ENCODE peak calls at places on chromosomes 7 and 10, in ten cellular contexts. Q, L, X, Z, U, J, W, B, V and D are unnamed samples. For H3K4me1 and H3K36me3, the result is how much of the 10 kb centered on the place peaks cover.

GRCh38 chr7:137977173-137977572 is 24.7 kb downstream of the CREB3L2 start:
- DNase-seq in V (no peak), Q (no peak), X (no peak), W (no peak), L (no peak), B (no peak), J (no peak), Z (no peak), U (no peak), D (no peak)

GRCh38 chr7:151754142-151754590 is 122.7 kb downstream of the PRKAG2 start:
- DNase-seq in J (peak), X (peak), B (no peak), V (peak), W (peak), L (peak), Z (peak), U (peak), Q (peak), D (peak)

GRCh38 chr7:152902870-152903860 is 143.6 kb downstream of the ACTR3B start:
- DNase-seq in B (peak), Q (no peak), W (no peak), V (no peak), Z (no peak), J (no peak), X (no peak), U (no peak), L (no peak), D (no peak)

GRCh38 chr10:20627085-20627484 is 270.0 kb downstream of the NEBL start:
- DNase-seq in L (no peak), J (no peak), Z (no peak), V (no peak), X (no peak), B (no peak), U (no peak), Q (no peak), W (no peak), D (no peak)

GRCh38 chr10:100745882-100746412 is 565 bp downstream of the PAX2 start:
- DNase-seq in V (no peak), J (no peak), U (no peak), B (no peak), Z (no peak), W (no peak), X (no peak), Q (no peak), L (no peak), D (no peak)

GRCh38 chr7:91571601-91572000 is 307.4 kb downstream of the FZD1 start:
- DNase-seq in Q (no peak), U (no peak), J (no peak), Z (no peak), B (no peak), L (no peak), W (no peak), V (no peak), X (no peak), D (no peak)

GRCh38 chr10:51867956-51868355 is 168.6 kb upstream of the CSTF2T start:
- DNase-seq in L (no peak), V (no peak), Q (peak), W (no peak), X (peak), Z (no peak), U (no peak), J (no peak), B (no peak), D (no peak)

GRCh38 chr7:151411551-151411950 is 1.7 kb upstream of the WDR86 start:
- DNase-seq in U (no peak), X (no peak), L (no peak), Z (no peak), W (no peak), J (peak), V (no peak), B (no peak), Q (no peak), D (no peak)

GRCh38 chr7:13099197-13099795 is 411.9 kb downstream of the ARL4A start:
- DNase-seq in X (peak), L (no peak), V (no peak), W (no peak), Z (no peak), B (no peak), U (no peak), Q (no peak), J (no peak), D (peak)

GRCh38 chr10:75406158-75407065 is 4.8 kb upstream of the ZNF503 start:
- DNase-seq in U (no peak), J (peak), B (no peak), W (no peak), X (peak), Z (no peak), V (no peak), Q (no peak), L (no peak), D (no peak)

GRCh38 chr10:75404023-75404334 is 2.4 kb upstream of the ZNF503 start:
- DNase-seq in W (no peak), X (no peak), Z (no peak), U (no peak), Q (no peak), J (no peak), V (no peak), B (no peak), L (no peak), D (no peak)

GRCh38 chr10:75404335-75405200 is 3.0 kb upstream of the ZNF503 start:
- DNase-seq in B (peak), J (peak), W (peak), U (peak), L (peak), V (peak), Z (peak), X (peak), Q (no peak), D (no peak)

GRCh38 chr10:75407296-75407715 is 5.7 kb upstream of the ZNF503 start:
- DNase-seq in Q (no peak), V (no peak), Z (no peak), J (peak), U (no peak), X (peak), B (no peak), L (no peak), W (no peak), D (no peak)

GRCh38 chr10:75405201-75406143 is 3.9 kb upstream of the ZNF503 start:
- DNase-seq in L (peak), U (no peak), B (no peak), V (peak), Z (no peak), X (peak), W (no peak), Q (no peak), J (peak), D (peak)
- H3K4me3 ChIP-seq in L (peak), U (no peak), B (peak), V (peak), Z (no peak), X (peak), W (no peak), Q (peak), J (peak), D (no peak)

GRCh38 chr7:104955276-104955675 is 58.7 kb upstream of the KMT2E start:
- DNase-seq in B (no peak), Z (no peak), Q (no peak), V (no peak), W (no peak), X (no peak), U (no peak), L (no peak), J (no peak), D (no peak)

GRCh38 chr7:104951546-104951945 is 62.5 kb upstream of the KMT2E start:
- DNase-seq in U (peak), Z (no peak), W (no peak), X (no peak), J (no peak), Q (peak), B (no peak), V (no peak), L (no peak), D (no peak)

GRCh38 chr7:104958278-104958903 is 55.6 kb upstream of the KMT2E start:
- DNase-seq in Q (no peak), L (no peak), X (no peak), Z (no peak), B (no peak), W (no peak), U (no peak), V (no peak), J (no peak), D (no peak)

GRCh38 chr7:104960741-104961479 is 53.1 kb upstream of the KMT2E start:
- DNase-seq in J (no peak), Q (peak), U (peak), W (no peak), X (peak), B (no peak), Z (no peak), V (no peak), L (no peak), D (no peak)

DNA sequence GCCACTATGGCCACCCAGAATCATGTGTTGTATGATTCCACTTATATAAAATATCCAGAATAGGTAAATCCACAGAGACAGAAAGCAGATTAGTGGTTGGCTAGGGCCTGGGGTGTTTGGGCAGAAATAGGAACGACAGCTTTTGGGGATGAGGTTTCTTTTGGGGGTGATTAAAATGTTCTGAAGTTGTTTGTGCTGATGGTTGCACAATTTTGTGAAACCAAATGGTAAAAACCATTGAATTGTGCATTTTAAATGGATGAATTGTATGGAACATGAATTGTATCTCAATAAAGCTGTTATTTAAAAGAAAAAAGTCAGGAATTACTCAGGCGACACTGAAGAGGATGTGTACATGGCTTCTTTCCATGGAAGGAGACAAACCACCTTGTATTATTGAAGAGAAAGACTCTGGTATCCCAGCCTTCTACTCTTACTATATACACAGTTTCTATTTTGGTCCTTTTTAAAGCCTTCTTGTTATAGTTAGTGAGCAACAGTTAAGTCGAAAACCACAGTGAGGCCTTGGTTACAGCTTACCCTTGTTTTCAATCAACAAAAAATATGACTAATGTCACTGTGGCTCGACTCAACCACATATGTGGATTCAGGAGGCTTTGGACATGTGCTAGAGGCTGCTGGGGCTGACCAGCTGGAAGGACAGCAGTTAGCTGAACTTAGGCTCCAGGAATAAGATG is 57.1 kb upstream of the KMT2E start:
- DNase-seq in V (no peak), B (no peak), X (peak), Q (peak), Z (peak), U (no peak), W (no peak), J (no peak), L (no peak), D (no peak)
- H3K4me1 ChIP-seq in V (under half), B (under half), X (under half), Q (under half), Z (half or more), U (under half), W (under half), J (under half), L (under half), D (under half)

GRCh38 chr10:75058142-75058541 is 53.3 kb upstream of the SAMD8 start:
- DNase-seq in B (no peak), X (peak), Z (no peak), W (no peak), Q (no peak), U (no peak), J (no peak), V (no peak), L (no peak), D (no peak)
- H3K36me3 ChIP-seq in B (under half), X (under half), Z (under half), W (under half), Q (under half), U (under half), J (under half), V (under half), L (under half), D (under half)

GRCh38 chr7:31373337-31374289 is 33.1 kb upstream of the NEUROD6 start:
- DNase-seq in Z (peak), V (peak), B (no peak), W (peak), X (peak), L (peak), J (no peak), Q (peak), U (no peak), D (peak)
- H3K4me3 ChIP-seq in Z (no peak), V (no peak), B (no peak), W (no peak), X (no peak), L (no peak), J (no peak), Q (no peak), U (no peak), D (no peak)

GRCh38 chr10:63738410-63738809 is 217.2 kb downstream of the REEP3 start:
- DNase-seq in Q (peak), V (no peak), U (no peak), B (no peak), J (no peak), Z (no peak), L (no peak), X (no peak), W (peak), D (no peak)

DNA sequence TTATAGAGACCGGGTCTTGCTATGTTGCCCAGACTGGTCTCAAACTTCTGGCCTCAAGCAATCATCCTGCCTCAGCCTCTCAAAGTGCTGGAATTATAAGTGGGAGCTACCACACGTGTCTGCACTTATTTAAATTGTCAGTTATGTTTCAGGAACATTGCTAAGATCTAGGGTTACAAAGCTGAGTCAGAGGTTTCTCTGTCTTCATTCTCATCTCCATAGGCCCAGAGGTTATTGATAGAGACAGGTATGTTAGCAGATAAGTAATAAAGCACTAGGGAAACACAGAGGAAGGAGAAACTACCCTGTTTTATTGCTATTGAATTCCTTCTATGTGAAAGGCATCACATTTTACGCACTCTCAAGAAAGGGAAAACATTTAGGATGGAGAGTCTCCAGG is 214.1 kb downstream of the REEP3 start:
- DNase-seq in W (no peak), V (no peak), Z (no peak), X (no peak), Q (no peak), L (no peak), B (no peak), J (no peak), U (no peak), D (no peak)
- H3K4me1 ChIP-seq in W (under half), V (under half), Z (under half), X (under half), Q (under half), L (under half), B (under half), J (under half), U (under half), D (under half)

GRCh38 chr7:5381211-5381772 is 42.3 kb downstream of the TNRC18 start:
- DNase-seq in V (no peak), L (no peak), Q (no peak), J (no peak), B (no peak), Z (no peak), X (no peak), U (no peak), W (no peak), D (no peak)

GRCh38 chr7:5383314-5384098 is 40.1 kb downstream of the TNRC18 start:
- DNase-seq in Z (no peak), J (no peak), Q (no peak), X (no peak), V (no peak), W (no peak), B (no peak), U (no peak), L (no peak), D (no peak)

GRCh38 chr7:5387711-5388245 is 35.9 kb downstream of the TNRC18 start:
- DNase-seq in L (no peak), V (no peak), J (no peak), B (no peak), W (no peak), U (no peak), Q (no peak), X (no peak), Z (no peak), D (no peak)

GRCh38 chr7:5382281-5383041 is 41.2 kb downstream of the TNRC18 start:
- DNase-seq in Q (peak), V (no peak), Z (no peak), W (no peak), J (no peak), L (no peak), X (no peak), B (no peak), U (no peak), D (peak)

DNA sequence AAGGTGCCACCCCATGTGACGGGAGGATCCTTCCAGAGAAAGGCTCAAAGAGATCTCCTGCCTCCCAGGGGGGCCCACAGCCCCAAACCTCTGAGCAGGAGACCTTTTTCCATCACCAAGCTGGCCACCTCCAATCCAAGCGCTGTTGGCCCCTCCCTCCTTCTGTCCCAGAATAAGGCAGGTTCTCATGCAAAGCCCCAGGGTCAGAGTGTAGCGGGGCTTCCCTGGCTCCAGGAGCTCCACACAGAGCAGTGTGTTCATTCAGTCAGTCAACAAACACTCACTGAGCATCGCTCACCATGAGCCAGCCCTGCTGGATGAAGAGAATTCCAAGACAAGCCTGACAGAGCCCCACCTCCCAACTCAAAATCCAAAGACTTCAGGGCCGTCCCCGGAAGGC is 39.0 kb downstream of the TNRC18 start:
- DNase-seq in L (no peak), B (no peak), Q (no peak), X (no peak), V (no peak), Z (no peak), W (no peak), U (no peak), J (no peak), D (no peak)
- H3K36me3 ChIP-seq in L (under half), B (half or more), Q (under half), X (under half), V (under half), Z (under half), W (under half), U (under half), J (under half), D (under half)

DNA sequence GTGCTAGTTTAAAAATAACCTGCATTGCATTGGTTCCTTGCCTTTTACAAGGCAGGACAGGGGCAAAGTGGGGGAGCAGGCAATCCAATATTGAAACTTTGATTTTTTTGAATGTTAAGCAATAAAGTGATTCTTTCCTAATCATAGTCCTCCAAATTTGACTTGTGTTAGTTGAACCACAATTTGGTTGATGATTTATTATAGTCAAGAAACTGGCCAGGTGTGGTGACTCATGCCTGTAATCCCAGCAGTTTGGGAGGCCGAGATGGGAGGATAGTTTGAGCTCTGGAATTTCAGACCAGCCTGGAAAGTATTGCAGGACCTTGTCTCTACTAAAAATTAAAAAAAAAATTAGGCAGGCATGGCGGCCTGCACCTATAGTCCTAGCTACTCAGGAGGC is 27.9 kb upstream of the ABLIM1 start:
- DNase-seq in W (no peak), V (no peak), J (no peak), Q (no peak), U (no peak), X (peak), Z (no peak), B (no peak), L (no peak), D (no peak)
- H3K4me3 ChIP-seq in W (no peak), V (no peak), J (no peak), Q (no peak), U (no peak), X (no peak), Z (no peak), B (no peak), L (no peak), D (no peak)

GRCh38 chr10:42479057-42479456 is 159.3 kb downstream of the ZNF33B start:
- DNase-seq in U (no peak), Q (no peak), X (no peak), L (no peak), W (no peak), B (no peak), J (no peak), Z (no peak), V (no peak), D (no peak)
- H3K4me1 ChIP-seq in U (under half), Q (under half), X (under half), L (under half), W (under half), B (under half), J (under half), Z (under half), V (under half), D (under half)

DNA sequence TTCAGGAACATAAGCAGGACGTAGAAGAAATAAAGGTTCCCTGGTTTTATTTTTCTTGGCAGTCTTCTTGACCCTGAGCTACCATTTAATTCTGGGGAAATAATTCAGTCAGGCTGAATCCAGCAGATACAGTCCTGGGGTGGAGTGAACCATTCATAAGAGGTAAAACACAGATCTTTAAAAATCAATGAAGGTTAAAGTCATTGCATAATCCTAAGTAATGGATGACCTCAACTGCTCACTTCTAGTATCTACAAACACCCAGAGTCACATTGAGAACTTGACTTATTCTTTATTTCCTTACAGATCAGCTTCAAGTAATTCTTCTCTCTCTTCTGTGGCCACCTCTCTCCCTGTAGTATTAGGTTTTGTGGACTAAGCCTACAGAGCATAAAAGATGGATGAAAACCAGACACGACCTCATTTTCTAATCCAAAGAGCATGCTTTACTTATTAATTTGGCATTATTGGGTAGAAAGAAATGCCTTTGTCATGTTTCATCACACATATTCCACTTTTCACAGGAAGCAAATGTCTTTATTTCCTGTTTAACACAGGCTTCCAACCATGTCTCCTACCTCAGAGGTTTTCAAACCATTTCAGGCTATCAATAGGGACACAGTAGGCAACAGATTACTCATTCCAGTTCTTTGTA is 182.3 kb upstream of the IMMP2L start:
- DNase-seq in U (no peak), W (no peak), B (no peak), Z (no peak), V (no peak), Q (peak), J (no peak), X (no peak), L (no peak), D (no peak)
- H3K36me3 ChIP-seq in U (under half), W (under half), B (under half), Z (under half), V (under half), Q (under half), J (half or more), X (under half), L (under half), D (under half)

GRCh38 chr7:27198138-27198841 is 1.6 kb downstream of the HOXA13 start:
- DNase-seq in W (no peak), B (peak), J (peak), L (no peak), X (no peak), Q (no peak), Z (no peak), V (no peak), U (peak), D (peak)

GRCh38 chr7:27197137-27198042 is 2.5 kb downstream of the HOXA13 start:
- DNase-seq in U (no peak), W (no peak), Q (no peak), X (no peak), B (no peak), Z (no peak), V (no peak), L (no peak), J (no peak), D (no peak)

GRCh38 chr7:27194641-27195379 is 5.1 kb downstream of the HOXA13 start:
- DNase-seq in Z (no peak), X (no peak), Q (no peak), L (peak), J (no peak), W (no peak), V (no peak), B (peak), U (no peak), D (peak)

GRCh38 chr7:27194002-27194352 is 5.9 kb downstream of the HOXA13 start:
- DNase-seq in J (no peak), Z (no peak), Q (no peak), L (no peak), W (no peak), X (no peak), B (no peak), U (no peak), V (no peak), D (no peak)

GRCh38 chr7:27196287-27196739 is 3.6 kb downstream of the HOXA13 start:
- DNase-seq in X (peak), V (peak), U (peak), J (peak), W (peak), Q (peak), B (peak), Z (peak), L (peak), D (peak)
- H3K4me3 ChIP-seq in X (no peak), V (no peak), U (no peak), J (no peak), W (no peak), Q (no peak), B (no peak), Z (no peak), L (peak), D (peak)